ENCODE peak calls at places on chromosomes 13 and 19, in nine cellular contexts. P, H, R, S, M, U, Z, O and B are unnamed samples.

GRCh38 chr13:47126432-47126831 is 229.6 kb upstream of the HTR2A start:
- DNase-seq in O (peak; percentile 40), M (no peak), P (no peak), Z (no peak), S (no peak), U (no peak), H (no peak), R (no peak), B (no peak)

GRCh38 chr19:19213822-19214558 is 2.2 kb downstream of the NCAN start:
- DNase-seq in R (no peak), P (no peak), O (no peak), H (no peak), M (no peak), Z (peak; percentile 27), S (no peak), U (no peak), B (no peak)

GRCh38 chr13:52599037-52599852 is 43.0 kb upstream of the HNRNPA1L2 start:
- DNase-seq in Z (no peak), P (no peak), M (no peak), R (no peak), O (peak; percentile 87), H (no peak), S (no peak), U (no peak), B (no peak)

GRCh38 chr19:46746281-46746965 is at the start of gene STRN4:
- DNase-seq in M (no peak), O (no peak), Z (peak; percentile 33), S (peak; percentile 37), H (peak; percentile 67), R (peak; percentile 60), P (peak; percentile 26), U (peak; percentile 71), B (no peak)

GRCh38 chr13:98109226-98109625 is 33.7 kb upstream of the FARP1 start:
- DNase-seq in S (no peak), P (no peak), U (no peak), O (no peak), M (no peak), Z (no peak), R (no peak), H (no peak), B (no peak)

GRCh38 chr19:54339646-54340358 is 840 bp upstream of the LILRA4 start:
- DNase-seq in O (no peak), Z (no peak), H (no peak), S (no peak), M (no peak), U (no peak), R (no peak), P (no peak), B (no peak)

GRCh38 chr13:51041126-51041525 is 69.9 kb downstream of the C13orf42 start:
- DNase-seq in H (no peak), Z (no peak), O (no peak), M (no peak), U (peak; percentile 48), R (no peak), P (no peak), S (no peak), B (no peak)

GRCh38 chr13:52195052-52195837 is 35.8 kb upstream of the NEK3 start:
- DNase-seq in M (no peak), Z (no peak), R (no peak), P (peak; percentile 44), H (peak; percentile 59), S (peak; percentile 24), U (no peak), O (peak; percentile 72), B (peak; percentile 77)

GRCh38 chr19:16824658-16825311 is 4.4 kb upstream of the SIN3B start:
- DNase-seq in U (no peak), O (peak; percentile 35), P (no peak), H (no peak), M (no peak), R (no peak), Z (no peak), S (no peak), B (peak; percentile 56)

GRCh38 chr19:4061683-4062575 is 4.8 kb downstream of the ZBTB7A start:
- DNase-seq in P (no peak), R (no peak), O (no peak), M (no peak), H (no peak), U (no peak), S (no peak), Z (no peak), B (peak; percentile 37)